ENCODE peak calls at places on chromosomes 13 and 19, in seven cellular contexts. L, U, Y, J, G, W and B are unnamed samples. For H3K9me3, the result is how much of the 10 kb centered on the place peaks cover.

GRCh38 chr19:40398417-40399056 is 8.6 kb upstream of the HIPK4 start:
- DNase-seq in L (no peak), U (no peak), Y (no peak), J (peak), G (peak), W (peak), B (no peak)

GRCh38 chr13:78625384-78625783 is 22.0 kb upstream of the POU4F1 start:
- DNase-seq in L (no peak), U (no peak), Y (no peak), J (no peak), G (no peak), W (no peak), B (no peak)

GRCh38 chr13:111436446-111436845 is 116.0 kb downstream of the TEX29 start:
- DNase-seq in L (no peak), U (no peak), Y (no peak), J (no peak), G (no peak), W (no peak), B (no peak)

GRCh38 chr19:30788105-30788765 is 416.1 kb downstream of the ZNF536 start:
- DNase-seq in L (no peak), U (no peak), Y (no peak), J (no peak), G (no peak), W (no peak), B (no peak)

GRCh38 chr13:30927595-30927994 is 4.9 kb upstream of the TEX26 start:
- DNase-seq in L (no peak), U (no peak), Y (no peak), J (no peak), G (no peak), W (no peak), B (no peak)

GRCh38 chr13:109010912-109011311 is 381.5 kb downstream of the MYO16 start:
- DNase-seq in L (no peak), U (no peak), Y (no peak), J (no peak), G (no peak), W (no peak), B (no peak)

GRCh38 chr13:35349673-35350278 is 126.7 kb downstream of the MAB21L1 start:
- DNase-seq in L (no peak), U (no peak), Y (no peak), J (no peak), G (no peak), W (no peak), B (no peak)

GRCh38 chr19:4292515-4292914 is 9.7 kb downstream of the TMIGD2 start:
- DNase-seq in L (no peak), U (no peak), Y (no peak), J (no peak), G (no peak), W (no peak), B (no peak)

GRCh38 chr19:10762656-10763055 is 44.8 kb downstream of the DNM2 start:
- DNase-seq in L (no peak), U (no peak), Y (peak), J (no peak), G (peak), W (no peak), B (no peak)

GRCh38 chr19:55240713-55241020 is 12.1 kb upstream of the TMEM86B start:
- DNase-seq in L (no peak), U (no peak), Y (no peak), J (no peak), G (no peak), W (no peak), B (no peak)

GRCh38 chr13:83883061-83883523 is 818 bp upstream of the SLITRK1 start:
- DNase-seq in L (no peak), U (no peak), Y (no peak), J (no peak), G (no peak), W (no peak), B (no peak)

GRCh38 chr13:93786846-93787245 is 560.2 kb downstream of the GPC6 start:
- DNase-seq in L (no peak), U (no peak), Y (no peak), J (no peak), G (no peak), W (no peak), B (no peak)

GRCh38 chr13:38868870-38869269 is 121.8 kb downstream of the STOML3 start:
- DNase-seq in L (no peak), U (no peak), Y (no peak), J (no peak), G (no peak), W (no peak), B (no peak)

GRCh38 chr19:42441047-42441440 is 1.7 kb downstream of the CXCL17 start:
- DNase-seq in L (no peak), U (no peak), Y (no peak), J (peak), G (no peak), W (no peak), B (no peak)

GRCh38 chr13:91785435-91786137 is 387.2 kb downstream of the GPC5 start:
- DNase-seq in L (no peak), U (no peak), Y (no peak), J (no peak), G (no peak), W (no peak), B (peak)

GRCh38 chr13:80334582-80335260 is 6.2 kb downstream of the SPRY2 start:
- DNase-seq in L (no peak), U (no peak), Y (no peak), J (no peak), G (no peak), W (no peak), B (no peak)

GRCh38 chr13:41562083-41562482 is 104.7 kb downstream of the RGCC start:
- DNase-seq in L (no peak), U (peak), Y (no peak), J (no peak), G (peak), W (no peak), B (no peak)

GRCh38 chr13:112616586-112617381 is 28.8 kb upstream of the TUBGCP3 start:
- DNase-seq in L (no peak), U (no peak), Y (no peak), J (no peak), G (peak), W (no peak), B (peak)

GRCh38 chr13:114304346-114305034 is 9.8 kb upstream of the CHAMP1 start:
- DNase-seq in L (no peak), U (peak), Y (no peak), J (peak), G (no peak), W (no peak), B (no peak)

GRCh38 chr19:18675779-18676178 is 7.7 kb upstream of the CRTC1 start:
- DNase-seq in L (no peak), U (no peak), Y (no peak), J (no peak), G (no peak), W (no peak), B (peak)

GRCh38 chr13:49629947-49630346 is 1.6 kb downstream of the ARL11 start:
- DNase-seq in L (no peak), U (no peak), Y (no peak), J (no peak), G (no peak), W (no peak), B (no peak)

GRCh38 chr19:30284209-30284608 is 88.0 kb upstream of the ZNF536 start:
- DNase-seq in L (no peak), U (no peak), Y (no peak), J (no peak), G (no peak), W (no peak), B (no peak)

GRCh38 chr13:113142876-113143275 is 15.6 kb upstream of the PROZ start:
- DNase-seq in L (peak), U (no peak), Y (no peak), J (no peak), G (no peak), W (no peak), B (no peak)

GRCh38 chr13:43284162-43284561 is 260.8 kb downstream of the DNAJC15 start:
- DNase-seq in L (no peak), U (no peak), Y (no peak), J (no peak), G (no peak), W (no peak), B (no peak)

GRCh38 chr13:94707400-94708021 is 4.8 kb downstream of the SOX21 start:
- DNase-seq in L (no peak), U (no peak), Y (no peak), J (no peak), G (no peak), W (no peak), B (peak)

GRCh38 chr19:55494172-55494761 is 6.0 kb downstream of the SSC5D start:
- DNase-seq in L (no peak), U (peak), Y (no peak), J (no peak), G (no peak), W (no peak), B (no peak)

GRCh38 chr13:42420304-42420703 is 148.4 kb downstream of the AKAP11 start:
- DNase-seq in L (no peak), U (no peak), Y (no peak), J (no peak), G (no peak), W (no peak), B (no peak)

GRCh38 chr19:16325161-16325527 is 518 bp downstream of the KLF2 start:
- DNase-seq in L (no peak), U (no peak), Y (peak), J (no peak), G (peak), W (peak), B (peak)

GRCh38 chr19:5086725-5087439 is 118.0 kb downstream of the KDM4B start:
- DNase-seq in L (no peak), U (peak), Y (no peak), J (no peak), G (no peak), W (no peak), B (peak)

GRCh38 chr13:52085416-52085815 is 43.5 kb downstream of the NEK5 start:
- DNase-seq in L (no peak), U (no peak), Y (no peak), J (no peak), G (no peak), W (no peak), B (no peak)

DNA sequence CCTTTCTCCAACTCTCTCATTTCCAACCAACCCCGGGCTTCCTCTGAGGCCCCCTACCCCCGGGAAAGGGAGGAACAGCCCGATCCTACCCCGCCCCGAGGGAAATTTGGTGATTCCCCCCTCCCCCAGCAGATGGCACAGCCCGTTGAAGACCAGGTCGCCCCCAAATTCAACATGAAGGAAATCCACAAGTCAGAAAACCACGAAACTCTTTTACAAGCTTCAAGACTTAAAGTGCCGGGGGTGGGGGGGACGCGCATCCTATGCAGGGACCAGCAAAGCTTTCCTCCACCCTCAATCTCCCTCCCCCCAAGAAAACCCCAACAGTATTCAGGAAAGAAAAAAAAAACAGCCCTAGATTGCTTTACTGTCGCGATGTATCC is 1.8 kb downstream of the TCF3 start:
- DNase-seq in L (no peak), U (no peak), Y (no peak), J (no peak), G (no peak), W (peak), B (no peak)
- TF ChIP-seq CTCF in L (no peak), U (no peak), Y (no peak), J (no peak), G (no peak), W (no peak), B (no peak)

DNA sequence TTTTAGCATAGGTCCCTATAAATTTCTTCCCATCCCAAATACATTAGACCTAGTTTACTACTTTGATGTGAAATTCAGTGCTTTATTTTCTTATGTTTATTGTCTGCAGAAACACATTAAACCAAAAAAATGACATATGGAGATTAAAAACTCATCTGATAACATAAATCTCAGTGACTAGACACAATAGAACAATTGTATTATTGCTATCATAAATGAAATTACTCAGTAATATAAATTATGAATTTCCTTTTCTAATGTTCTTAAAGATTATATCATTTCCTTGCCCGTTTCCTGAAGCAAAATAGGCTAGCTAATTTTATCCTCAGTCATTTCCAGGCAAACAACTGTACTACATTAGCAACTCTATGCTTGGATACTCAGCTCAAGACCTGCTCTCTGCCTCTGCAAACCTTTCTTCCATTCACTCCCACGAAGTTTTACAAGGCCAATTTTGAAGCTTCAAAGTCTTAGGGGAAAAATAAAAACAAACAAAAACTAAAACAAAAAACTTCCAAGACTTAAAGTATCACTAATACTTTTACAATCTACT is 61.2 kb downstream of the RFC3 start:
- DNase-seq in L (no peak), U (no peak), Y (no peak), J (no peak), G (no peak), W (no peak), B (no peak)
- H3K9me3 ChIP-seq in L (under half), U (under half), Y (under half), J (under half), G (under half), W (under half), B (under half)

GRCh38 chr19:45137179-45137761 is 23.5 kb downstream of the NKPD1 start:
- DNase-seq in L (no peak), U (no peak), Y (no peak), J (no peak), G (no peak), W (no peak), B (no peak)
- TF ChIP-seq CTCF in L (no peak), U (no peak), Y (no peak), J (no peak), G (no peak), W (no peak), B (no peak)

GRCh38 chr19:29170554-29170953 is 42.4 kb downstream of the UQCRFS1 start:
- DNase-seq in L (no peak), U (no peak), Y (no peak), J (no peak), G (no peak), W (no peak), B (no peak)
- H3K9me3 ChIP-seq in L (under half), U (under half), Y (under half), J (under half), G (under half), W (under half), B (under half)